ENCODE peak calls at places on chromosomes 4 and X, in eight cellular contexts. M is left kidney; F is stimulated activated CD4-positive, alpha-beta T cell treated with anti-CD3 and anti-CD28 coated beads, Interleukin-1b, Interleukin-23, amount 100 ng/mL, for 1 hour; R is GF-D8; G is HL-60; V is neural progenitor cell; U is left colon; I is testis. N is an unnamed sample.

GRCh38 chrX:8919801-8920200 is 114.1 kb downstream of the FAM9B start:
- DNase-seq in M (no peak), F (no peak), R (no peak), G (no peak), V (no peak), U (no peak), I (no peak), N (no peak)

GRCh38 chrX:78429172-78429571 is 101.8 kb upstream of the CYSLTR1 start:
- DNase-seq in M (no peak), F (no peak), R (no peak), G (no peak), V (no peak), U (no peak), I (no peak), N (no peak)

GRCh38 chr4:185738038-185738552 is 73.9 kb downstream of the SORBS2 start:
- DNase-seq in M (peak), F (no peak), R (no peak), G (no peak), V (no peak), U (no peak), I (no peak), N (no peak)

GRCh38 chr4:14792702-14793227 is 209.5 kb upstream of the CPEB2 start:
- DNase-seq in M (no peak), F (no peak), R (no peak), G (no peak), V (no peak), U (no peak), I (no peak), N (no peak)

GRCh38 chrX:112664928-112665327 is 14.8 kb downstream of the LHFPL1 start:
- DNase-seq in M (no peak), F (no peak), R (no peak), G (no peak), V (no peak), U (no peak), I (no peak), N (no peak)

GRCh38 chr4:35772291-35772690 is 472.0 kb downstream of the ARAP2 start:
- DNase-seq in M (no peak), F (no peak), R (no peak), G (no peak), V (no peak), U (no peak), I (no peak), N (no peak)

GRCh38 chr4:183905081-183905592 is at the start of gene STOX2:
- DNase-seq in M (peak), F (no peak), R (no peak), G (peak), V (peak), U (peak), I (peak), N (no peak)

GRCh38 chrX:1581132-1581531 is 10.3 kb upstream of the AKAP17A start:
- DNase-seq in M (peak), F (peak), R (peak), G (peak), V (no peak), U (no peak), I (peak), N (no peak)

GRCh38 chr4:39855909-39856512 is 121.7 kb downstream of the PDS5A start:
- DNase-seq in M (peak), F (no peak), R (no peak), G (no peak), V (no peak), U (no peak), I (no peak), N (no peak)

GRCh38 chrX:97326456-97326855 is 442.7 kb downstream of the RPA4 start:
- DNase-seq in M (no peak), F (no peak), R (no peak), G (no peak), V (no peak), U (no peak), I (no peak), N (no peak)

GRCh38 chrX:47175588-47175980 is 18.0 kb upstream of the UBA1 start:
- DNase-seq in M (no peak), F (no peak), R (no peak), G (no peak), V (no peak), U (no peak), I (no peak), N (no peak)

GRCh38 chr4:2961411-2962098 is 1.7 kb downstream of the NOP14 start:
- DNase-seq in M (peak), F (no peak), R (peak), G (peak), V (peak), U (no peak), I (peak), N (no peak)

GRCh38 chr4:170248576-170248975 is 158.8 kb upstream of the AADAT start:
- DNase-seq in M (no peak), F (no peak), R (no peak), G (no peak), V (no peak), U (no peak), I (no peak), N (no peak)

GRCh38 chr4:168569066-168569908 is 72.4 kb downstream of the PALLD start:
- DNase-seq in M (peak), F (no peak), R (no peak), G (no peak), V (no peak), U (peak), I (no peak), N (no peak)

GRCh38 chr4:186144180-186144579 is 39.7 kb downstream of the FAM149A start:
- DNase-seq in M (peak), F (no peak), R (no peak), G (no peak), V (peak), U (no peak), I (peak), N (no peak)

GRCh38 chrX:115330498-115331138 is 41.1 kb downstream of the LUZP4 start:
- DNase-seq in M (peak), F (no peak), R (no peak), G (peak), V (peak), U (peak), I (peak), N (no peak)

GRCh38 chr4:74631338-74631737 is 163.0 kb downstream of the BTC start:
- DNase-seq in M (no peak), F (no peak), R (no peak), G (peak), V (no peak), U (no peak), I (no peak), N (no peak)

GRCh38 chrX:73262991-73263390 is 48.3 kb upstream of the NAP1L2 start:
- DNase-seq in M (peak), F (no peak), R (no peak), G (no peak), V (peak), U (no peak), I (no peak), N (no peak)

GRCh38 chr4:93658443-93658842 is 170.1 kb upstream of the ATOH1 start:
- DNase-seq in M (no peak), F (no peak), R (no peak), G (no peak), V (peak), U (no peak), I (no peak), N (no peak)

GRCh38 chr4:137601924-137602323 is 69.6 kb upstream of the PCDH18 start:
- DNase-seq in M (no peak), F (no peak), R (no peak), G (no peak), V (no peak), U (no peak), I (no peak), N (no peak)

GRCh38 chr4:23774932-23775331 is 114.9 kb downstream of the PPARGC1A start:
- DNase-seq in M (no peak), F (no peak), R (no peak), G (no peak), V (no peak), U (no peak), I (no peak), N (no peak)

GRCh38 chr4:1235381-1236102 is 13.4 kb downstream of the CTBP1 start:
- DNase-seq in M (no peak), F (no peak), R (no peak), G (no peak), V (no peak), U (no peak), I (no peak), N (no peak)

GRCh38 chr4:3752022-3752421 is 14.2 kb upstream of the ADRA2C start:
- DNase-seq in M (no peak), F (no peak), R (no peak), G (no peak), V (no peak), U (no peak), I (no peak), N (no peak)

GRCh38 chrX:155334486-155335316 is at the start of gene CLIC2:
- DNase-seq in M (peak), F (no peak), R (peak), G (no peak), V (no peak), U (peak), I (peak), N (no peak)

GRCh38 chr4:186954506-186954905 is 230.8 kb upstream of the FAT1 start:
- DNase-seq in M (no peak), F (no peak), R (no peak), G (no peak), V (no peak), U (no peak), I (no peak), N (no peak)

GRCh38 chr4:14025093-14025492 is 397.6 kb upstream of the BOD1L1 start:
- DNase-seq in M (no peak), F (no peak), R (no peak), G (no peak), V (no peak), U (no peak), I (no peak), N (no peak)

GRCh38 chr4:79182209-79182608 is 143.7 kb downstream of the NAA11 start:
- DNase-seq in M (no peak), F (no peak), R (no peak), G (no peak), V (no peak), U (no peak), I (no peak), N (no peak)

GRCh38 chr4:186108391-186108790 is 3.9 kb downstream of the FAM149A start:
- DNase-seq in M (no peak), F (no peak), R (no peak), G (no peak), V (peak), U (no peak), I (no peak), N (no peak)

N was measured in SIG-M5.